ENCODE peak calls at places on chromosomes 6 and 20, in ten cellular contexts. D is NCI-H2029 treated with DMSO at 0.1 percent for 48 hours; F is left ventricle myocardium superior; C is MM.1S; U is activated naive CD4-positive, alpha-beta T cell; L is stimulated activated naive B cell treated with anti-CD40 and anti-IgM and Interleukin-4, amounts not matched to agents 10 μg/mL and 1 μg/mL and 100 μg/mL, for 72 hours; G is activated T-cell treated with anti-CD3 and anti-CD28 coated beads for 1 hour; Q is activated CD4-positive, CD25-positive, alpha-beta regulatory T cell; B is EL; V is endothelial cell. W is an unnamed sample.

GRCh38 chr6:90068264-90068663 is 174.0 kb downstream of the GJA10 start:
- DNase-seq in B (peak; percentile 72), Q (no peak), G (no peak), C (no peak), U (no peak), F (no peak), V (no peak), L (no peak), D (no peak), W (no peak)

GRCh38 chr6:26109776-26110175 is 22.5 kb downstream of the HFE start:
- DNase-seq in Q (no peak), L (no peak), U (no peak), F (no peak), G (no peak), C (no peak), V (no peak), D (no peak), B (no peak), W (no peak)

GRCh38 chr6:154928325-154928922 is 66.7 kb upstream of the TIAM2 start:
- DNase-seq in D (peak; percentile 78), G (peak; percentile 48), Q (peak; percentile 5), U (peak; percentile 14), V (peak; percentile 77), C (peak; percentile 21), B (peak; percentile 69), F (no peak), L (peak; percentile 30), W (no peak)

GRCh38 chr6:32189082-32189741 is 790 bp downstream of the PBX2 start:
- DNase-seq in V (no peak), D (no peak), Q (no peak), B (no peak), U (no peak), F (no peak), L (no peak), C (no peak), G (no peak), W (no peak)

GRCh38 chr6:154510144-154510905 is at the start of gene CNKSR3:
- DNase-seq in U (no peak), B (peak; percentile 96), C (peak; percentile 45), L (peak; percentile 8), Q (no peak), D (peak; percentile 92), V (peak; percentile 89), G (no peak), F (peak; percentile 90), W (peak; percentile 89)

GRCh38 chr20:60637801-60638200 is 614.3 kb upstream of the CDH4 start:
- DNase-seq in G (no peak), V (no peak), C (no peak), U (no peak), Q (no peak), B (no peak), F (no peak), D (no peak), L (no peak), W (no peak)

GRCh38 chr6:119351005-119351394 is 1.4 kb upstream of the MAN1A1 start:
- DNase-seq in B (peak; percentile 27), F (no peak), Q (no peak), G (no peak), V (no peak), C (peak; percentile 65), U (no peak), L (no peak), D (peak; percentile 89), W (no peak)

GRCh38 chr20:20462185-20462584 is 94.3 kb downstream of the INSM1 start:
- DNase-seq in C (no peak), Q (no peak), F (no peak), D (no peak), U (no peak), V (no peak), B (no peak), G (no peak), L (no peak), W (no peak)

GRCh38 chr6:137879885-137880430 is 12.9 kb downstream of the TNFAIP3 start:
- DNase-seq in D (no peak), U (no peak), Q (no peak), C (no peak), G (no peak), F (no peak), B (no peak), L (no peak), V (no peak), W (no peak)

GRCh38 chr6:108068618-108069017 is 5.9 kb downstream of the OSTM1 start:
- DNase-seq in U (peak; percentile 3), Q (no peak), C (no peak), F (no peak), G (no peak), B (no peak), L (no peak), D (no peak), V (no peak), W (no peak)

GRCh38 chr20:25042531-25043498 is 15.1 kb downstream of the ACSS1 start:
- DNase-seq in Q (no peak), D (no peak), L (peak; percentile 74), V (peak; percentile 46), C (no peak), F (peak; percentile 81), U (peak; percentile 28), G (peak; percentile 9), B (no peak), W (peak; percentile 89)

GRCh38 chr6:53398541-53399344 is 50.0 kb upstream of the ELOVL5 start:
- DNase-seq in C (no peak), B (no peak), G (no peak), Q (no peak), F (no peak), U (no peak), D (no peak), V (no peak), L (no peak), W (no peak)

GRCh38 chr20:54624701-54625472 is 149.5 kb downstream of the DOK5 start:
- DNase-seq in F (peak; percentile 29), D (no peak), U (no peak), B (no peak), Q (no peak), V (no peak), L (no peak), G (no peak), C (no peak), W (no peak)

GRCh38 chr20:32907886-32908285 is 49.2 kb downstream of the EFCAB8 start:
- DNase-seq in B (no peak), D (no peak), G (no peak), U (no peak), C (no peak), Q (no peak), L (no peak), F (peak; percentile 52), V (no peak), W (no peak)

GRCh38 chr6:11364971-11365397 is 132.5 kb upstream of the NEDD9 start:
- DNase-seq in L (no peak), U (no peak), V (no peak), F (no peak), Q (no peak), D (no peak), B (no peak), C (no peak), G (no peak), W (peak; percentile 57)

GRCh38 chr20:36555248-36555647 is 13.9 kb downstream of the MYL9 start:
- DNase-seq in F (no peak), V (no peak), G (no peak), L (no peak), U (no peak), B (no peak), C (no peak), Q (no peak), D (no peak), W (no peak)

GRCh38 chr6:43924222-43924702 is 154.3 kb downstream of the VEGFA start:
- DNase-seq in L (peak; percentile 28), F (no peak), U (peak; percentile 18), V (no peak), Q (peak; percentile 23), G (peak; percentile 9), D (no peak), B (peak; percentile 30), C (peak; percentile 70), W (peak; percentile 56)

GRCh38 chr6:136426627-136427377 is 123.4 kb downstream of the MAP7 start:
- DNase-seq in B (no peak), F (no peak), U (no peak), C (no peak), L (no peak), G (no peak), D (no peak), V (no peak), Q (no peak), W (no peak)

GRCh38 chr6:151239603-151240035 is at the start of gene AKAP12:
- DNase-seq in Q (no peak), B (no peak), F (peak; percentile 44), U (no peak), G (no peak), V (peak; percentile 32), L (peak; percentile 18), C (no peak), D (no peak), W (no peak)

GRCh38 chr6:43235841-43236240 is 6.6 kb upstream of the DNPH1 start:
- DNase-seq in B (no peak), V (no peak), C (no peak), U (no peak), G (no peak), F (no peak), L (no peak), D (no peak), Q (no peak), W (no peak)

GRCh38 chr20:47205577-47206123 is 150.8 kb downstream of the ZMYND8 start:
- DNase-seq in Q (no peak), U (peak; percentile 39), V (peak; percentile 70), D (peak; percentile 69), L (peak; percentile 77), G (no peak), C (peak; percentile 60), F (peak; percentile 85), B (peak; percentile 80), W (peak; percentile 77)

GRCh38 chr6:148464319-148465010 is 121.8 kb downstream of the SASH1 start:
- DNase-seq in V (peak; percentile 77), C (peak; percentile 20), F (peak; percentile 59), B (peak; percentile 73), L (peak; percentile 33), D (peak; percentile 5), Q (no peak), G (peak; percentile 9), U (peak; percentile 8), W (no peak)

GRCh38 chr6:111041917-111042316 is 45.4 kb upstream of the SLC16A10 start:
- DNase-seq in Q (no peak), B (no peak), C (no peak), L (no peak), D (no peak), U (no peak), V (no peak), F (no peak), G (no peak), W (no peak)

GRCh38 chr6:97459986-97460385 is 177.0 kb upstream of the MMS22L start:
- DNase-seq in L (no peak), B (no peak), U (no peak), G (no peak), V (no peak), F (no peak), C (no peak), D (no peak), Q (no peak), W (no peak)

GRCh38 chr6:159979136-159979874 is 10.4 kb downstream of the IGF2R start:
- DNase-seq in Q (peak; percentile 55), G (peak; percentile 30), B (peak; percentile 61), L (peak; percentile 85), F (peak; percentile 43), U (peak; percentile 19), D (no peak), V (no peak), C (peak; percentile 58), W (no peak)

GRCh38 chr20:33028875-33029274 is 2.6 kb upstream of the BPIFB6 start:
- DNase-seq in L (no peak), G (no peak), Q (no peak), F (no peak), V (no peak), U (no peak), C (no peak), B (no peak), D (no peak), W (no peak)

W was measured in lower lobe of right lung.